ENCODE peak calls at places on chromosome 3, in four cellular contexts. Z, A, V and M are unnamed samples.

GRCh38 chr3:38016410-38016809 is 13.0 kb downstream of the PLCD1 start:
- DNase-seq in Z (no peak), A (no peak), V (no peak), M (no peak)

GRCh38 chr3:195407511-195408409 is 35.1 kb downstream of the ACAP2 start:
- DNase-seq in Z (no peak), A (no peak), V (no peak), M (no peak)

GRCh38 chr3:193731656-193732055 is 138.6 kb downstream of the OPA1 start:
- DNase-seq in Z (no peak), A (no peak), V (no peak), M (no peak)

GRCh38 chr3:156840826-156841689 is 14.9 kb downstream of the LEKR1 start:
- DNase-seq in Z (no peak), A (no peak), V (no peak), M (no peak)

GRCh38 chr3:5427021-5427420 is 239.5 kb downstream of the EDEM1 start:
- DNase-seq in Z (no peak), A (no peak), V (no peak), M (no peak)

GRCh38 chr3:133937061-133937686 is 41.5 kb upstream of the RAB6B start:
- DNase-seq in Z (no peak), A (no peak), V (no peak), M (no peak)

GRCh38 chr3:194485876-194486539 is 794 bp downstream of the ATP13A3 start:
- DNase-seq in Z (no peak), A (peak), V (peak), M (peak)

GRCh38 chr3:195609229-195609628 is 25.5 kb upstream of the APOD start:
- DNase-seq in Z (no peak), A (no peak), V (no peak), M (no peak)

GRCh38 chr3:47455806-47456452 is 19.8 kb downstream of the SCAP start:
- DNase-seq in Z (no peak), A (no peak), V (no peak), M (no peak)

GRCh38 chr3:159263750-159264561 is 462.1 kb downstream of the MFSD1 start:
- DNase-seq in Z (peak), A (peak), V (no peak), M (peak)

GRCh38 chr3:127073931-127074820 is 91.3 kb downstream of the PLXNA1 start:
- DNase-seq in Z (no peak), A (no peak), V (no peak), M (no peak)

DNA sequence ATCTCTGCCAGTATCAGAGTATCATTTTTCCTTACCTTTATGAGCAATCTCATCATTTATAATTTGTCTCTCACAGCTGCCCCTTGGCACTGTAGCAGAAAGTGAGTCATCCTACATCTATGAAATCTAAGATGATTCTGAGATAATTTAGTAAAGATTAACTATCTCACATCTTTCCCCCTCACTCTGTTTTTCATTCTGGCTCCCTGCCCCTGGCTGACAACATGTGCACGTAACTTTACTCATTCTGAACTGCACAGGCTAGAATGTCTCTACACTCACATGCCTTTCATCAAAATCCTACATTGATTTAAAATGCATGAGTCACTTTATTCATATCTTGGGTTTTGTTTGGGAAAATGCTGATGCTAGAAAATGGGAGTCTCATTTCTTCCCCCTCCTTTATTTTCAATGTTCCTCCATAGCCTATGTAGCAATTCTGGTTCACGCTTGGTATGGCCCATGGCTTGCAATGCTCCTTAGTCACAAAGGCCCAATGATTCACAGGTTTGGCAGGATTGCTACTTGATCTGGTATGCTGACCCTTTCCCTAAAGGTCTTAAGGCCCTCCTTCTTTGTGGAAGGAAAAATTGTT is 838.5 kb downstream of the TUSC7 start:
- DNase-seq in Z (peak), A (no peak), V (no peak), M (no peak)
- TF ChIP-seq CTCF in Z (no peak), A (no peak), V (no peak), M (no peak)

GRCh38 chr3:170059447-170059846 is 21.7 kb downstream of the GPR160 start:
- DNase-seq in Z (no peak), A (no peak), V (no peak), M (no peak)

GRCh38 chr3:170062068-170062467 is 24.3 kb downstream of the GPR160 start:
- DNase-seq in Z (no peak), A (no peak), V (peak), M (no peak)

GRCh38 chr3:170063691-170064090 is 25.9 kb downstream of the GPR160 start:
- DNase-seq in Z (no peak), A (no peak), V (no peak), M (no peak)

GRCh38 chr3:170064108-170064507 is 26.3 kb downstream of the GPR160 start:
- DNase-seq in Z (no peak), A (no peak), V (peak), M (no peak)

GRCh38 chr3:170062769-170063168 is 25.0 kb downstream of the GPR160 start:
- DNase-seq in Z (no peak), A (no peak), V (peak), M (no peak)
- TF ChIP-seq CTCF in Z (peak), A (no peak), V (no peak), M (no peak)

DNA sequence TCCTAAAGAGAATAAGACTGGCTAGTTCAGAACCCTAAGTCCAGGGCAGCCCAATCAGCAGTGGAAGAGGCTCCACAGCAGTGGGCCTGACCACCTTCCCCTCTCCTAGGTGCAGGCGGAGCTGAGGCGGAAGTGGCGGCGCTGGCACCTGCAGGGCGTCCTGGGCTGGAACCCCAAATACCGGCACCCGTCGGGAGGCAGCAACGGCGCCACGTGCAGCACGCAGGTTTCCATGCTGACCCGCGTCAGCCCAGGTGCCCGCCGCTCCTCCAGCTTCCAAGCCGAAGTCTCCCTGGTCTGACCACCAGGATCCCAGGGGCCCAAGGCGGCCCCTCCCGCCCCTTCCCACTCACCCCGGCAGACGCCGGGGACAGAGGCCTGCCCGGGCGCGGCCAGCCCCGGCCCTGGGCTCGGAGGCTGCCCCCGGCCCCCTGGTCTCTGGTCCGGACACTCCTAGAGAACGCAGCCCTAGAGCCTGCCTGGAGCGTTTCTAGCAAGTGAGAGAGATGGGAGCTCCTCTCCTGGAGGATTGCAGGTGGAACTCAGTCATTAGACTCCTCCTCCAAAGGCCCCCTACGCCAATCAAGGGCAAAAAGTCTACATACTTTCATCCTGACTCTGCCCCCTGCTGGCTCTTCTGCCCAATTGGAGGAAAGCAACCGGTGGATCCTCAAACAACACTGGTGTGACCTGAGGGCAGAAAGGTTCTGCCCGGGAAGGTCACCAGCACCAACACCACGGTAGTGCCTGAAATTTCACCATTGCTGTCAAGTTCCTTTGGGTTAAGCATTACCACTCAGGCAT is 33.7 kb downstream of the VIPR1 start:
- DNase-seq in Z (no peak), A (peak), V (peak), M (peak)
- TF ChIP-seq CTCF in Z (peak), A (peak), V (peak), M (peak)

DNA sequence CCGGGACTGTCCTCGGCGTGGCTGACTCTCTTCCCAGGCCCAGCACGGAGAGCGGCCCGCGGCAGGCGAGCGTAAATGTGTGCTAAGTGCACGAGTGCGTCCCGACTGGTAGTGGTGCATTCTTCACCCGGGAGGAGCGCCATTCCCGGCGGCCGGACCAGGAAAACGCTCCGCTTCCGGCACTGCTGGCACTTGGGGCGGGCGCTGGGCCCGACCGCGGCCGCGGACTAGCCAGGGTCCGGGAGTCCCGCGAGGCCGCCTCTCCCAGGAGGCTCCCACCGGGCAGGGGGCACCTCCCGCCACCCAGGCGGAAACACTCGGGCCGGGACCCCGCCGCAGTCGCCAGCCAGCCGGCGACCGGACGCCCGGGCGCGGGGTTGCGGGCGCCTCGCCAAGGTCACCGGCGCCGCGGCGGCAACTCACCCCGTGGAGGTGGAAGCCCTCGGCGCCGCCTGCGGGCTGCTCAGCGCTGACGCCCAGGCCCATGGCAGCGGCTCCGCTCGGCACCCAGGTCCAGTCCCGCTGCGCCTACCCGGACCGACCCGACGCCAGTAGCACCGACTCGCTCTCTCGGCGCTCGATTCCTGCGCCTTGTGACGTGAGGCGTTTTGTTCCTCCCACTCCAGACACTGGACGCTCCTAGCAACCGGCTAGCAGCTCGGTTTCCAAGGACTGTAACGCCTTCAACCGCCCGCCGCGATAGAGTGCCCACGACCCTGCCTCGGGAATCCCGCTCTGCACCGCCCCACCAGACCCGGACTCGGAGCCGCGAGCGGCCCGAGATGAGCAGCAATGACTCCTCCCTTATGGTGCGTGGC is at the start of the genes GORASP1 and TTC21A:
- DNase-seq in Z (peak), A (peak), V (peak), M (peak)
- TF ChIP-seq CTCF in Z (no peak), A (no peak), V (no peak), M (no peak)

GRCh38 chr3:140910860-140911259 is 30.8 kb upstream of the SLC25A36 start:
- DNase-seq in Z (no peak), A (peak), V (no peak), M (no peak)
- TF ChIP-seq CTCF in Z (no peak), A (peak), V (no peak), M (no peak)

GRCh38 chr3:52043750-52044149 is 12.6 kb downstream of the DUSP7 start:
- DNase-seq in Z (no peak), A (no peak), V (no peak), M (no peak)

GRCh38 chr3:52039426-52039825 is 16.9 kb downstream of the DUSP7 start:
- DNase-seq in Z (no peak), A (no peak), V (no peak), M (no peak)

GRCh38 chr3:52039846-52040245 is 16.5 kb downstream of the DUSP7 start:
- DNase-seq in Z (no peak), A (peak), V (peak), M (no peak)

GRCh38 chr3:52040600-52040999 is 15.8 kb downstream of the DUSP7 start:
- DNase-seq in Z (no peak), A (no peak), V (no peak), M (no peak)

DNA sequence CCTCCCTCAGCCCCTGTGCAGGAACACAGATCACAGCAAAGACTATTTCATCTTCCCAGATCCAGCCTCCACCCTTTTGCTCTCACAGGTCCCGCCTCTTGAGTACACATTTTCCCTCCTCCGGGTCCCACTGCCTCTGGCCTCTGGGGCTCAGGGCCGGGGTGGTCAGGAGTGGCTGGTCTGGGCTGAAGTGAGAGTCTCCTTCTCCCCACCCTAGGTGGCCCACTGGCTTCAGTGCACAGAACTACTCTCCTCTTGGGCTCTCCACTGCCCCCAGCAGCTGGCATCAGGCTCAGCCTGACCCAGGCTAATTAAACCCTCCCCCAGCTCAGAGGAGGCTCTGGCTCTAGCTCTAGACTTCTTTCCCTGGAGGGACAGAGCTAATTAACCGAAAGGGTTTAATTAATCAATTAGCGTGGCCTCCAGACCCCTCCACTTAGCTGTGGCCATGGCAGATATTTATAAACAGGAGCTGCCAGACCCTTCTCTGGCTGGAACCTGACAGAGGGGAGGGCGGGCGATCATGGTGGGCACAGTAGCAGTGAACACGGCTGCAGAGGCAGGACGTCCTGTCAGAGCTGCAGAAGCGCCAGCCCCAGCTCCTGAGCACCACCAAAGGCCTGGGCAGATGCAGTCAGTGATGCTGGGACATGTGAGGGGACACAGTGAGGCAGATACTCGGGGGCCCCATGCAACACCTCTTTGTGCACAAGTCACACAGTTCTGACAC is 15.1 kb downstream of the DUSP7 start:
- DNase-seq in Z (no peak), A (peak), V (no peak), M (no peak)
- TF ChIP-seq CTCF in Z (peak), A (no peak), V (no peak), M (no peak)

DNA sequence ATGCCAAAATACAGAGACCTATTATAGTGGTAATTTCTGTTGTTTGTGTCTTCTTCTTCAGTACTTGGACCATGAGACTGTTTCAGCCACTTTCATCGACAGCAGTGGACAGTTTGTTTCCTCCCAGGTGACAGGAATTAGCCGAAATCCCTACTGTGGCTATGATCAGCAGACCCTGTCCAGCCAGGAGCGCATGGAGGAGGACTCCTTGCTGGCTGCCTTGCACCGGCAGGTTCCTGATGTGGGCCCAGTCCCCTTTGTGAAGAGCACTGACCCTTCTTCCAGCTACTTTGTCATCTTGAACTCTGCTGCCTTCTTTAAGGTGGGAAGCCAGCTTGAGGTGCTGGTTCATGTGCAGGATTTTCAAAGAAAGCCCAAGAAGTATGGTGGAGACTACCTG is 22.2 kb downstream of the NXPE3 start:
- DNase-seq in Z (no peak), A (no peak), V (no peak), M (no peak)
- TF ChIP-seq CTCF in Z (no peak), A (no peak), V (no peak), M (no peak)

DNA sequence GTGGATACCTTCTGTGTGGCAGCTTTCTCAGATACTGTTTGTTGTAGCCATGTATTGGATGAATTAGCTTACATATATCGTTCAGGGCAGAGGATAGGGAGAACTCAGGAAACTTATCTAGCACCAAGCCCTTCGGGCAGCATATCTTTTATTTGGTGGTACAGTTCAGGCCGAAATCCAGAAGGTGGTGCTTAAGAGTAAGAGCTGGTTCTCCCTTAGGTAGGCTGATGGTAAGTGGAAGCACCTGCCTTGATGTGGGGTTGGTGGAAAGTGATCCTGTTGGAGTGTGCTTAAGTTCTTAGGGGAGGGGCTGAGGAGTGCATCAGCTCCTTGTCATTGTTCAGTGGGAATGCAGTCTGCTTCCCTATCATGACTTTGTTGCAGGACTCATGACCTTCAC is 187.5 kb downstream of the DOCK3 start:
- DNase-seq in Z (no peak), A (no peak), V (no peak), M (no peak)
- TF ChIP-seq CTCF in Z (no peak), A (no peak), V (no peak), M (no peak)